ENCODE peak calls at places on chromosomes 5 and 9, in seven cellular contexts. I is body of pancreas; O is GM23338; C is CD8-positive, alpha-beta T cell; J is cardiac muscle cell; Q is lung; A is transverse colon. P is an unnamed sample.

GRCh38 chr5:154949758-154950157 is 8.9 kb downstream of the MRPL22 start:
- DNase-seq in J (no peak), A (no peak), Q (no peak), O (no peak), I (no peak), C (no peak), P (no peak)

GRCh38 chr5:88889165-88890069 is 6.4 kb upstream of the MEF2C start:
- DNase-seq in A (peak; percentile 62), O (peak; percentile 58), I (peak; percentile 29), J (peak; percentile 71), C (no peak), Q (peak; percentile 61), P (peak; percentile 79)

GRCh38 chr9:73683862-73684591 is 532.4 kb downstream of the ANXA1 start:
- DNase-seq in O (peak; percentile 82), Q (no peak), C (no peak), J (peak; percentile 40), A (no peak), I (no peak), P (no peak)

GRCh38 chr5:97629281-97629680 is 446.2 kb upstream of the RIOK2 start:
- DNase-seq in J (no peak), A (no peak), C (no peak), I (peak; percentile 13), Q (peak; percentile 30), O (peak; percentile 3), P (peak; percentile 58)

GRCh38 chr9:77764894-77765780 is 117.0 kb upstream of the GNA14 start:
- DNase-seq in O (peak; percentile 68), J (no peak), A (no peak), I (no peak), Q (no peak), C (no peak), P (no peak)

GRCh38 chr9:109225629-109226028 is 58.6 kb upstream of the FRRS1L start:
- DNase-seq in J (no peak), Q (no peak), A (no peak), O (no peak), I (no peak), C (no peak), P (no peak)

GRCh38 chr9:110282023-110282766 is 25.9 kb upstream of the TXN start:
- DNase-seq in C (no peak), I (no peak), O (no peak), A (no peak), J (no peak), Q (no peak), P (no peak)

GRCh38 chr5:154162475-154163217 is 27.9 kb upstream of the GALNT10 start:
- DNase-seq in I (no peak), J (no peak), Q (no peak), C (no peak), O (no peak), A (no peak), P (peak; percentile 25)

GRCh38 chr9:134627417-134628353 is 13.9 kb upstream of the COL5A1 start:
- DNase-seq in I (no peak), Q (no peak), C (no peak), A (no peak), O (no peak), J (no peak), P (no peak)

GRCh38 chr5:154466671-154467070 is 11.4 kb downstream of the HAND1 start:
- DNase-seq in J (no peak), O (peak; percentile 3), C (no peak), A (no peak), I (no peak), Q (no peak), P (no peak)

GRCh38 chr5:71620630-71621029 is 33.5 kb downstream of the MCCC2 start:
- DNase-seq in A (no peak), C (no peak), O (no peak), J (no peak), I (no peak), Q (no peak), P (no peak)

GRCh38 chr9:69542942-69543704 is 129.0 kb downstream of the APBA1 start:
- DNase-seq in A (no peak), Q (no peak), I (no peak), C (no peak), O (peak; percentile 55), J (peak; percentile 39), P (peak; percentile 25)

GRCh38 chr9:110969971-110970381 is 68.3 kb downstream of the LPAR1 start:
- DNase-seq in C (no peak), I (no peak), J (no peak), A (no peak), O (no peak), Q (no peak), P (no peak)

GRCh38 chr9:71249729-71250317 is 128.4 kb upstream of the TRPM3 start:
- DNase-seq in C (no peak), Q (no peak), I (no peak), J (peak; percentile 75), O (peak; percentile 75), A (no peak), P (peak; percentile 14)

GRCh38 chr9:122070728-122071127 is 22.4 kb downstream of the TTLL11 start:
- DNase-seq in J (no peak), O (no peak), C (no peak), A (no peak), Q (no peak), I (no peak), P (no peak)

GRCh38 chr9:114696814-114697544 is 15.0 kb upstream of the TEX48 start:
- DNase-seq in O (no peak), A (no peak), Q (no peak), J (no peak), C (no peak), I (no peak), P (no peak)

GRCh38 chr5:32541241-32541640 is 44.1 kb upstream of the SUB1 start:
- DNase-seq in O (no peak), J (no peak), Q (no peak), I (no peak), C (no peak), A (no peak), P (no peak)

GRCh38 chr5:158313739-158314464 is 455.0 kb upstream of the CLINT1 start:
- DNase-seq in J (no peak), I (no peak), O (peak; percentile 28), A (no peak), Q (no peak), C (no peak), P (no peak)

GRCh38 chr9:72680593-72681317 is 159.3 kb downstream of the TMC1 start:
- DNase-seq in J (no peak), C (no peak), O (peak; percentile 98), I (no peak), Q (no peak), A (no peak), P (no peak)

GRCh38 chr9:88746029-88746743 is 211.2 kb downstream of the NXNL2 start:
- DNase-seq in A (peak; percentile 40), O (no peak), Q (no peak), J (no peak), I (no peak), C (no peak), P (peak; percentile 56)

GRCh38 chr5:134432174-134432573 is 20.5 kb upstream of the CDKN2AIPNL start:
- DNase-seq in C (no peak), J (no peak), I (no peak), Q (no peak), A (no peak), O (no peak), P (no peak)
- H3K4me3 ChIP-seq in C (no peak overlapping the region), J (no peak overlapping the region), I (no peak overlapping the region), Q (no peak overlapping the region), A (no peak overlapping the region), O (no peak overlapping the region), P (no peak overlapping the region)

DNA sequence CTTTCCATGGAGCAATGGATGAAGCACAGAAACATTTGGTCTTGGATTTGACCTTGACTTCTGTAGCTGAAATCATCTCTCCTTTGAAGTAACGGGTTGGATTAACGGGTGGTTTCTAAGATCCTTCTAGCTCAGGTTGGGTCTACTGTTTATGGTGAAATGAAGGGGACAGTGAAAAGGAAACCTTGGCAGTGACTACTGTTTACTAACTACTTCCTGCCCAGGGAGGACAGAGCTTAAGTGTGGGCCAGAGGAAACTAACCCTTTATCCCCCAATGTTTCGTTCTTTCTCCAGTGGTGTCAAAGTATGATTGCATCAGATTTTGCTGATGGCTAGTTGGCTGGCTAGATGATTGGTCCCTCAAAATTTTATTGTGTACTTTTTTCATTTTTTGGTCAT is 22.2 kb downstream of the SKP2 start:
- DNase-seq in O (no peak), A (no peak), I (no peak), C (no peak), J (no peak), Q (no peak), P (no peak)
- H3K36me3 ChIP-seq in O (peaks cover 52% of the 10 kb centered on the region), A (no peaks in the 10 kb centered on the region), I (no peaks in the 10 kb centered on the region), C (peaks cover 45% of the 10 kb centered on the region), J (peaks cover 69% of the 10 kb centered on the region), Q (peaks cover 16% of the 10 kb centered on the region), P (peaks cover 82% of the 10 kb centered on the region)

GRCh38 chr9:93116049-93116961 is 17.7 kb downstream of the NINJ1 start:
- DNase-seq in Q (peak; percentile 81), I (peak; percentile 45), O (peak; percentile 37), J (no peak), C (no peak), A (peak; percentile 65), P (peak; percentile 72)

GRCh38 chr9:93119703-93119952 is 14.4 kb downstream of the NINJ1 start:
- DNase-seq in Q (no peak), A (no peak), J (no peak), C (no peak), I (no peak), O (no peak), P (no peak)

GRCh38 chr9:93118863-93119702 is 15.0 kb downstream of the NINJ1 start:
- DNase-seq in C (no peak), A (no peak), I (no peak), J (no peak), Q (no peak), O (no peak), P (no peak)

GRCh38 chr9:93119953-93120845 is 13.9 kb downstream of the NINJ1 start:
- DNase-seq in A (peak; percentile 85), Q (peak; percentile 94), C (no peak), J (no peak), I (peak; percentile 84), O (peak; percentile 65), P (peak; percentile 92)

DNA sequence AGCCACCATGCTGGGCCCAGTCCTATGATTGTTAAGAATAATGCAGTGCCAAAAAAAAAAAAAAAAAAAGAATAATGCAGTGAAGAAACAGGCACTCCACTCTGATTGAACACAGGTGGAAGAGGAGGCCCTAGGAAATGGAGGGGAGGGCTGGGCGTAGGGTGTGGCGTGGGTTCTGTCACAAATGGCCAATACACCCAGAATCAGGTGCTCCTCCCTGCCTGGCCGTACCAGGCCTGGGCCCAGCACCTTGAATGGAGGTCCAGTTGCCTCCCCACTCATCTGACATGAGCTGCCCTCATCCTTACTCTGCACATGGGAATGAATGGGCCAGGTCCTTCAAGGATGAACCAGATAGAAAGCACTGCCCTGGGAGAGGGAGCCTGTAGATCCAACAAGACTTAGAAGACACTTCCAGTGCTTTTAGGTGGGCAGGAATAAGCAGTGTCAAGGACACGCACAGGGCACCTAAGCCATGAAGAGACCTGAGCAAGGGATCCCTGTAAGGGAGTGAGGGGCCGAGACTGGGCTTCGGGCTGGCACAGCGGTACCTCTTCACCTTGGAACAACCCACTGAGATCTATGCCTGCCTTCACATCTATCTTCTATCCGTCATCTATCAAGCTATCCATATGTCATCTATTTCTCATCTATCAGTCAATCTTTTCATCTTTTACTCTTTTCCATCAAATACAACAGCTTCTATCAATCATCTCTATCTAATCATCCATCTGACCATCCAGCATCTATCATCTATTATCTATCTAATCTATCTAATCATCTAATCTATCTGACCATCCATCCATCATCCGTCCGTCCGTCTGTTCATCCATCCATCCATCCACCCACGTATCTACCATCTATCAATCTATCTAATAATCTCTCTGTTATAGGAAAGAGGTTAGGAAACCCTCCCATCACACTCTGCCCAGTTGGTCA is 15.9 kb downstream of the NINJ1 start:
- DNase-seq in J (no peak), A (no peak), C (no peak), I (no peak), O (no peak), Q (no peak), P (no peak)
- H3K4me1 ChIP-seq in J (peaks cover 3% of the 10 kb centered on the region), A (peaks cover 21% of the 10 kb centered on the region), C (peaks cover 17% of the 10 kb centered on the region), I (peaks cover 16% of the 10 kb centered on the region), O (peaks cover 10% of the 10 kb centered on the region), Q (no peaks in the 10 kb centered on the region), P (peaks cover 12% of the 10 kb centered on the region)

GRCh38 chr9:100442072-100442471 is 15.1 kb downstream of the MSANTD3 start:
- DNase-seq in I (no peak), C (no peak), O (peak; percentile 64), Q (no peak), A (no peak), J (no peak), P (no peak)
- H3K4me3 ChIP-seq in I (no peak overlapping the region), C (no peak overlapping the region), O (no peak overlapping the region), Q (no peak overlapping the region), A (no peak overlapping the region), J (no peak overlapping the region), P (no peak overlapping the region)